ENCODE peak calls at places on chromosomes 13 and 19, in seven cellular contexts. One of them, this sample, is unnamed.

GRCh38 chr13:55727683-55728082 is 1413.0 kb upstream of the PRR20A start:
- DNase-seq in H1: no peak
- DNase-seq in HCT116: no peak
- DNase-seq in K562: no peak
- DNase-seq in SK-N-SH: no peak
- DNase-seq in HepG2: no peak
- DNase-seq in GM12878: no peak
- DNase-seq in this sample: no peak

GRCh38 chr19:50449236-50449899 is 16.7 kb downstream of the MYBPC2 start:
- DNase-seq in H1: no peak
- DNase-seq in HCT116: no peak
- DNase-seq in K562: no peak
- DNase-seq in SK-N-SH: no peak
- DNase-seq in HepG2: no peak
- DNase-seq in GM12878: no peak
- DNase-seq in this sample: no peak

GRCh38 chr13:112893570-112894422 is 75.2 kb upstream of the MCF2L start:
- DNase-seq in H1: peak
- DNase-seq in HCT116: no peak
- DNase-seq in K562: peak
- DNase-seq in SK-N-SH: peak
- DNase-seq in HepG2: peak
- DNase-seq in GM12878: no peak
- DNase-seq in this sample: peak

GRCh38 chr13:30108913-30109237 is 198.5 kb downstream of the KATNAL1 start:
- DNase-seq in H1: no peak
- DNase-seq in HCT116: no peak
- DNase-seq in K562: no peak
- DNase-seq in SK-N-SH: no peak
- DNase-seq in HepG2: peak
- DNase-seq in GM12878: no peak
- DNase-seq in this sample: no peak

GRCh38 chr13:33178197-33178699 is 107.3 kb downstream of the STARD13 start:
- DNase-seq in H1: no peak
- DNase-seq in HCT116: no peak
- DNase-seq in K562: no peak
- DNase-seq in SK-N-SH: no peak
- DNase-seq in HepG2: no peak
- DNase-seq in GM12878: no peak
- DNase-seq in this sample: no peak

GRCh38 chr19:954672-955494 is 29.0 kb downstream of the ARID3A start:
- DNase-seq in H1: no peak
- DNase-seq in HCT116: no peak
- DNase-seq in K562: peak
- DNase-seq in SK-N-SH: no peak
- DNase-seq in HepG2: no peak
- DNase-seq in GM12878: peak
- DNase-seq in this sample: no peak

GRCh38 chr13:73958657-73959397 is 175.4 kb downstream of the KLF12 start:
- DNase-seq in H1: no peak
- DNase-seq in HCT116: peak
- DNase-seq in K562: no peak
- DNase-seq in SK-N-SH: no peak
- DNase-seq in HepG2: no peak
- DNase-seq in GM12878: no peak
- DNase-seq in this sample: no peak

GRCh38 chr19:29609636-29610035 is 3.6 kb downstream of the POP4 start:
- DNase-seq in H1: no peak
- DNase-seq in HCT116: no peak
- DNase-seq in K562: no peak
- DNase-seq in SK-N-SH: no peak
- DNase-seq in HepG2: no peak
- DNase-seq in GM12878: no peak
- DNase-seq in this sample: no peak

GRCh38 chr13:102220681-102221228 is 181.1 kb downstream of the FGF14 start:
- DNase-seq in H1: no peak
- DNase-seq in HCT116: no peak
- DNase-seq in K562: no peak
- DNase-seq in SK-N-SH: no peak
- DNase-seq in HepG2: no peak
- DNase-seq in GM12878: no peak
- DNase-seq in this sample: no peak

GRCh38 chr13:42259515-42259914 is 12.4 kb upstream of the AKAP11 start:
- DNase-seq in H1: no peak
- DNase-seq in HCT116: no peak
- DNase-seq in K562: peak
- DNase-seq in SK-N-SH: no peak
- DNase-seq in HepG2: no peak
- DNase-seq in GM12878: no peak
- DNase-seq in this sample: no peak

GRCh38 chr13:55493297-55493696 is 1647.4 kb upstream of the PRR20A start:
- DNase-seq in H1: no peak
- DNase-seq in HCT116: no peak
- DNase-seq in K562: no peak
- DNase-seq in SK-N-SH: no peak
- DNase-seq in HepG2: no peak
- DNase-seq in GM12878: no peak
- DNase-seq in this sample: no peak

GRCh38 chr19:47000373-47000772 is 19.3 kb upstream of the NPAS1 start:
- DNase-seq in H1: no peak
- DNase-seq in HCT116: no peak
- DNase-seq in K562: no peak
- DNase-seq in SK-N-SH: no peak
- DNase-seq in HepG2: no peak
- DNase-seq in GM12878: no peak
- DNase-seq in this sample: no peak

GRCh38 chr13:95677564-95678386 is 836 bp downstream of the DNAJC3 start:
- DNase-seq in H1: no peak
- DNase-seq in HCT116: no peak
- DNase-seq in K562: no peak
- DNase-seq in SK-N-SH: no peak
- DNase-seq in HepG2: no peak
- DNase-seq in GM12878: no peak
- DNase-seq in this sample: peak

GRCh38 chr19:53365899-53366493 is 491 bp downstream of the ZNF525 start:
- DNase-seq in H1: no peak
- DNase-seq in HCT116: no peak
- DNase-seq in K562: no peak
- DNase-seq in SK-N-SH: peak
- DNase-seq in HepG2: peak
- DNase-seq in GM12878: no peak
- DNase-seq in this sample: no peak

GRCh38 chr19:55393362-55393761 is 7.6 kb downstream of the RPL28 start:
- DNase-seq in H1: no peak
- DNase-seq in HCT116: no peak
- DNase-seq in K562: no peak
- DNase-seq in SK-N-SH: peak
- DNase-seq in HepG2: no peak
- DNase-seq in GM12878: no peak
- DNase-seq in this sample: no peak

GRCh38 chr19:33245948-33246728 is 20.5 kb upstream of the SLC7A10 start:
- DNase-seq in H1: peak
- DNase-seq in HCT116: no peak
- DNase-seq in K562: peak
- DNase-seq in SK-N-SH: peak
- DNase-seq in HepG2: no peak
- DNase-seq in GM12878: no peak
- DNase-seq in this sample: no peak

GRCh38 chr13:49258097-49258796 is 10.5 kb downstream of the CDADC1 start:
- DNase-seq in H1: no peak
- DNase-seq in HCT116: no peak
- DNase-seq in K562: no peak
- DNase-seq in SK-N-SH: no peak
- DNase-seq in HepG2: no peak
- DNase-seq in GM12878: no peak
- DNase-seq in this sample: no peak

GRCh38 chr19:10180459-10180858 is 14.3 kb downstream of the DNMT1 start:
- DNase-seq in H1: no peak
- DNase-seq in HCT116: no peak
- DNase-seq in K562: no peak
- DNase-seq in SK-N-SH: no peak
- DNase-seq in HepG2: no peak
- DNase-seq in GM12878: no peak
- DNase-seq in this sample: no peak

DNA sequence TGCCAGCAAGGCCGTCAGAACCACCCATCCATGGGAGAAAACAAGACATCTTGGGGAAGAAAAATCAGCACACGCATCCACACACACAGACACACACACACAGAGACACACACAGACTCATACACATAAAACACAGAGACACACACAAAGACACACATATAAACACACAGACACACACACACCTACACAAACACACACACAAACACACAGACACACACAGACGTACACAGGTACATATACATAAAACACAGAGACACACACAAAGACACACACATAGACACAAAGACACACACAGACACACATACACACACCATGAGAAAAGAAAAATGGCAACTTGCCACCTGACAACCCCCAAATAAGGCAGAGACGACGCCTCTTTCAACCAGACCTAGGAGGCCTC is 40.6 kb downstream of the ZIC5 start:
- DNase-seq in H1: no peak
- DNase-seq in HCT116: no peak
- DNase-seq in K562: no peak
- DNase-seq in SK-N-SH: no peak
- DNase-seq in HepG2: no peak
- DNase-seq in GM12878: no peak
- DNase-seq in this sample: no peak
- TF ChIP-seq JUND in H1: no peak
- TF ChIP-seq JUND in HCT116: no peak
- TF ChIP-seq JUND in K562: no peak
- TF ChIP-seq JUND in SK-N-SH: no peak
- TF ChIP-seq JUND in HepG2: no peak
- TF ChIP-seq JUND in GM12878: no peak
- TF ChIP-seq JUND in this sample: no peak

DNA sequence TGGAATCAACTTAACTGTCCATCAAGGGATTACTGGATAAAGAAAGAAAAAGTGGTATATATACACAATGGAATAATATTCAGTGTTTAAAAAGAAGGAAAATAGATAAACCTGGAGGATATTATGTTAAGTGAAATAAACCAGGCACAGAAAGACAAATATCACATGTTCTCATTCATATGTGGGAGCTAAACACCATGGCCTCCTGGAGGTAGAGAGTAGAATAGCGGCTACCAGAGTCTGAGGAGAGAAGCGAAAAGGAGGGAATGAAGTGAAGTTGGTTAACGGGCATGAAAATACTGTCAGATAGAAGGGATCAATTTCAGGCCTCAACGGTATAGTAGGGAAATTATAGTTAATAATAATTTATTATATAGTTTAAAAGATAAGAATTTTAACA is 147.5 kb upstream of the OBI1 start:
- DNase-seq in H1: no peak
- DNase-seq in HCT116: no peak
- DNase-seq in K562: no peak
- DNase-seq in SK-N-SH: no peak
- DNase-seq in HepG2: peak
- DNase-seq in GM12878: no peak
- DNase-seq in this sample: no peak
- TF ChIP-seq JUND in H1: no peak
- TF ChIP-seq JUND in HCT116: no peak
- TF ChIP-seq JUND in K562: no peak
- TF ChIP-seq JUND in SK-N-SH: no peak
- TF ChIP-seq JUND in HepG2: no peak
- TF ChIP-seq JUND in GM12878: no peak
- TF ChIP-seq JUND in this sample: no peak

DNA sequence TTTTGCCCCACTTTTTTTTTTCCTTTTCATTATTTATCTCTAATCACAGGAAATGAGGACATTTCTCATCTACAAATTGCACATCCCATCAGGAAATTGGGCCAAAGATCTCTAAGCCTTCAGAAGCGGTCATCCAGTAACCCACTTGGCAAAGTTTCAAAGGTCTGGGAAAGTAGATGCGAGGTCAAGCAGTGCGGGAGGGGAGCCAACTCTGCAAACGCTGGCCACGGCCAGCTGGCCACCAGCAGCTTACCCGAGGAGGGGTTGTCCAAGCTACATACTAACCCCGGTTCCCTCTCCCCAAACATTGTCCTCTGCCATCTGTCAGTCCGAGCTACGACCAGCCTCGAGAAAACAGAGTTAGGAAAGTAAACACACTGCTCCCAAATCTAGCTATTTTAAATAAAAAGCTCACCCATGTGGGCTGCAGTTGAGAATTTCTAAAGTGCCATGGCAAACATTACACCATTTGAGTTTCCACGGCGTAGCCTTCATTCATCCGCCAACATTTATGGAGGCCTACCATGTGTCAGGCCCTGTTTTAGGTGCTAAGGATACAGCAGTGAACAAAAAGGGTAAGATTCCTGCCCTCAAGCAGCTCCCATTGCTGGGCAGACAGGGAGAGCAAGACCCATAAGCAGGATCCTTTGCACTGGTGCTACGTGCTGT is 11.5 kb downstream of the FFAR2 start:
- DNase-seq in H1: no peak
- DNase-seq in HCT116: no peak
- DNase-seq in K562: peak
- DNase-seq in SK-N-SH: peak
- DNase-seq in HepG2: peak
- DNase-seq in GM12878: no peak
- DNase-seq in this sample: no peak
- TF ChIP-seq JUND in H1: no peak
- TF ChIP-seq JUND in HCT116: no peak
- TF ChIP-seq JUND in K562: no peak
- TF ChIP-seq JUND in SK-N-SH: no peak
- TF ChIP-seq JUND in HepG2: no peak
- TF ChIP-seq JUND in GM12878: no peak
- TF ChIP-seq JUND in this sample: no peak

GRCh38 chr13:46630419-46631183 is 77.6 kb downstream of the LRCH1 start:
- DNase-seq in H1: no peak
- DNase-seq in HCT116: no peak
- DNase-seq in K562: no peak
- DNase-seq in SK-N-SH: peak
- DNase-seq in HepG2: no peak
- DNase-seq in GM12878: no peak
- DNase-seq in this sample: no peak
- TF ChIP-seq JUND in H1: no peak
- TF ChIP-seq JUND in HCT116: no peak
- TF ChIP-seq JUND in K562: no peak
- TF ChIP-seq JUND in SK-N-SH: no peak
- TF ChIP-seq JUND in HepG2: no peak
- TF ChIP-seq JUND in GM12878: no peak
- TF ChIP-seq JUND in this sample: no peak

This sample was measured in T47D.